ENCODE peak calls at places on chromosome 17, in seven cellular contexts. D is esophagus muscularis mucosa, A is lung, Q is small intestine, O is mesendoderm, L is vagina, F is left ventricle myocardium inferior. M is an unnamed sample. For H3K4me1, the result is how much of the 10 kb centered on the place peaks cover.

GRCh38 chr17:17568772-17569195 is 22.7 kb downstream of the PEMT start:
- DNase-seq in D (no peak), A (peak), Q (peak), O (peak), L (no peak), F (peak), M (peak)

GRCh38 chr17:17792551-17793377 is 44.0 kb downstream of the SREBF1 start:
- DNase-seq in D (no peak), A (no peak), Q (no peak), O (peak), L (no peak), F (no peak), M (no peak)

GRCh38 chr17:78544876-78545755 is 32.1 kb downstream of the DNAH17 start:
- DNase-seq in D (peak), A (no peak), Q (no peak), O (no peak), L (no peak), F (no peak), M (no peak)

GRCh38 chr17:62964506-62964905 is 1.5 kb upstream of the TANC2 start:
- DNase-seq in D (no peak), A (no peak), Q (no peak), O (no peak), L (no peak), F (no peak), M (no peak)

GRCh38 chr17:28141333-28141732 is 98.9 kb downstream of the NLK start:
- DNase-seq in D (no peak), A (no peak), Q (no peak), O (no peak), L (no peak), F (no peak), M (no peak)

GRCh38 chr17:46108550-46109110 is 84.6 kb downstream of the KANSL1 start:
- DNase-seq in D (no peak), A (no peak), Q (no peak), O (peak), L (no peak), F (no peak), M (no peak)

GRCh38 chr17:34163681-34164080 is 91.4 kb upstream of the CCL2 start:
- DNase-seq in D (no peak), A (no peak), Q (no peak), O (peak), L (peak), F (no peak), M (no peak)

GRCh38 chr17:15154618-15155017 is 110.5 kb downstream of the PMP22 start:
- DNase-seq in D (peak), A (no peak), Q (no peak), O (no peak), L (no peak), F (no peak), M (no peak)

GRCh38 chr17:79711715-79712305 is 18.9 kb upstream of the ENPP7 start:
- DNase-seq in D (no peak), A (no peak), Q (peak), O (no peak), L (no peak), F (no peak), M (no peak)

GRCh38 chr17:55458977-55459376 is 37.3 kb upstream of the MMD start:
- DNase-seq in D (no peak), A (no peak), Q (no peak), O (no peak), L (no peak), F (no peak), M (no peak)

GRCh38 chr17:67582632-67583230 is 135.0 kb upstream of the NOL11 start:
- DNase-seq in D (no peak), A (no peak), Q (peak), O (no peak), L (no peak), F (no peak), M (no peak)

GRCh38 chr17:65433592-65433991 is 127.9 kb downstream of the AXIN2 start:
- DNase-seq in D (no peak), A (no peak), Q (no peak), O (no peak), L (no peak), F (no peak), M (no peak)

GRCh38 chr17:5665164-5665563 is 80.9 kb upstream of the NLRP1 start:
- DNase-seq in D (no peak), A (no peak), Q (no peak), O (no peak), L (peak), F (no peak), M (no peak)

GRCh38 chr17:8785547-8786412 is 13.4 kb downstream of the MFSD6L start:
- DNase-seq in D (peak), A (peak), Q (peak), O (peak), L (peak), F (peak), M (peak)

GRCh38 chr17:62715882-62716390 is 88.5 kb downstream of the MRC2 start:
- DNase-seq in D (no peak), A (no peak), Q (no peak), O (no peak), L (no peak), F (no peak), M (no peak)

GRCh38 chr17:15910791-15911190 is 34.1 kb upstream of the ADORA2B start:
- DNase-seq in D (no peak), A (no peak), Q (no peak), O (no peak), L (no peak), F (no peak), M (no peak)

GRCh38 chr17:50501054-50501453 is 7.2 kb upstream of the MYCBPAP start:
- DNase-seq in D (no peak), A (no peak), Q (peak), O (peak), L (no peak), F (no peak), M (peak)

GRCh38 chr17:77692571-77693161 is 265.8 kb upstream of the TNRC6C start:
- DNase-seq in D (peak), A (no peak), Q (peak), O (no peak), L (peak), F (no peak), M (peak)

GRCh38 chr17:77394540-77395295 is 253.9 kb downstream of the SEC14L1 start:
- DNase-seq in D (no peak), A (no peak), Q (peak), O (no peak), L (no peak), F (no peak), M (no peak)

GRCh38 chr17:51397361-51398127 is 137.2 kb downstream of the UTP18 start:
- DNase-seq in D (no peak), A (no peak), Q (no peak), O (peak), L (no peak), F (no peak), M (no peak)

GRCh38 chr17:79940381-79941087 is 95.1 kb downstream of the TBC1D16 start:
- DNase-seq in D (no peak), A (no peak), Q (no peak), O (no peak), L (no peak), F (no peak), M (peak)

GRCh38 chr17:15220785-15221184 is 44.3 kb downstream of the PMP22 start:
- DNase-seq in D (no peak), A (no peak), Q (no peak), O (no peak), L (no peak), F (no peak), M (no peak)

GRCh38 chr17:16286947-16287562 is 66.2 kb downstream of the CENPV start:
- DNase-seq in D (no peak), A (no peak), Q (no peak), O (no peak), L (no peak), F (no peak), M (peak)

GRCh38 chr17:50318551-50319310 is 27.2 kb upstream of the XYLT2 start:
- DNase-seq in D (no peak), A (no peak), Q (no peak), O (no peak), L (no peak), F (no peak), M (no peak)

GRCh38 chr17:79850571-79851460 is 11.6 kb upstream of the CBX4 start:
- DNase-seq in D (no peak), A (no peak), Q (no peak), O (peak), L (no peak), F (no peak), M (no peak)

GRCh38 chr17:65277576-65277975 is 140.4 kb downstream of the RGS9 start:
- DNase-seq in D (no peak), A (no peak), Q (no peak), O (peak), L (no peak), F (no peak), M (no peak)

GRCh38 chr17:34398990-34399389 is 36.0 kb upstream of the CCL1 start:
- DNase-seq in D (no peak), A (no peak), Q (no peak), O (no peak), L (no peak), F (no peak), M (no peak)

GRCh38 chr17:81034779-81035388 is at the start of gene BAIAP2:
- DNase-seq in D (peak), A (peak), Q (peak), O (peak), L (peak), F (peak), M (peak)
- H3K4me1 ChIP-seq in D (half or more), A (under half), Q (under half), O (under half), L (half or more), F (half or more), M (under half)

GRCh38 chr17:41397003-41397665 is at the start of gene KRT31:
- DNase-seq in D (no peak), A (no peak), Q (no peak), O (no peak), L (no peak), F (no peak), M (no peak)

GRCh38 chr17:41404024-41404651 is 6.7 kb upstream of the KRT31 start:
- DNase-seq in D (no peak), A (no peak), Q (no peak), O (peak), L (no peak), F (no peak), M (no peak)

GRCh38 chr17:41403409-41404023 is 6.1 kb upstream of the KRT31 start:
- DNase-seq in D (no peak), A (no peak), Q (no peak), O (no peak), L (no peak), F (no peak), M (no peak)

GRCh38 chr17:41406205-41406604 is 8.8 kb upstream of the KRT31 start:
- DNase-seq in D (no peak), A (no peak), Q (peak), O (peak), L (no peak), F (no peak), M (no peak)

GRCh38 chr17:41402161-41402560 is 4.8 kb upstream of the KRT31 start:
- DNase-seq in D (no peak), A (no peak), Q (no peak), O (no peak), L (no peak), F (no peak), M (no peak)
- H3K4me1 ChIP-seq in D (under half), A (under half), Q (under half), O (under half), L (under half), F (under half), M (under half)

DNA sequence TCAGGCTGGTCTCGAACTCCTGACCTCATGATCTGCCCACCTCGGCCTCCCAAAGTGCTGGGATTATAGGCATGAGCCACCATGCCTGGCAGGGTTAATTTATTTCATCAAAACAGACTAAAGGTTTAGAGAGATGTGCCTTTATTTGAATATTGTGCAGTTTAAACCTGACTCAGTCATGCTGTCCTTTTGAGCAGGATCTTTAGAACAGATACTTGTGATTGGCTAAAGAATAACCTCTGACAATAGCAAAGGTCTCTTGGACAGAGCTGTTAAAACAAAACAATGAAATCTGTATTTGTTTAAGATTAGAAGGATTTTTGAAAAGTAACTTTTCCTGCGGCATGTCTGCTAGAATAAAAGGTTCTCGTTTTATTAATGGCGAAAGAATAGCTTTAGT is 36.0 kb downstream of the ZNF207 start:
- DNase-seq in D (no peak), A (no peak), Q (no peak), O (no peak), L (no peak), F (no peak), M (no peak)
- H3K4me1 ChIP-seq in D (under half), A (under half), Q (under half), O (under half), L (under half), F (under half), M (under half)

DNA sequence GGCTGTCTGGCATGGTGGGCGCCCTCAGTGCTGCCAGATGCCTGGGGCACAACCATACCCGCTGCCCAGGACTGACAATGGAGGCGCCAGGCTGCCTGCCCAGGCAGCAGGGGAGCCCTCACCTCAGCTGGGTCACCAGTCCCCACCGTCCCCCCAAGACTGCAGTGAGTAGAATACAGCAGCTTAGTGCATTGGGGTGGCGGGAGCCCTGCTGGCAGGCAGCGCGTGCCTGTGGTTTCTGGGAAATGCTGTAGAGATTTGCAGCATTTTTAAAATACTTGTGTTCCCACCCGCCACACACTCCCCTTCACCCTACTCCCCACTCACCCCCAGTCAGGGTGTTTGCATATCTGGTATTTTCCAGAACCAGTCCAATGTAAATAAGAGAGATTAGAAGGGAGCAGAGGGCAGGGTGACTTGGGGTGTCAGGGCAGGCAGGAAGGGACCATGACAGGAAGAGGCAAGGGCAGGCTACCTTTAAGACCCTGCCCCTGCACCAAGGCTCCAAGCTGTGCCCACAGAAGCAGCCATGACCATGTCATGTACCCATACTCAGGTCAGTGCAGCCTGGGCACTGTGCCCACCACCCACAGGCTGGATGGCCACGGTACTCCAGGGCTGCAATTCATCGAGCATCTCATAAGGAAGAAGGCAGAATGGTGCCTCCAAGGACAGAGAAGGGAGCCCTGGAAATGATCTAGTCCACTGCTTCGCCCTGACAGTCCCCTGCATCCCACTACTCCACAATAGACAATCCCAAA is 21.5 kb downstream of the MYO18A start:
- DNase-seq in D (no peak), A (no peak), Q (peak), O (peak), L (no peak), F (no peak), M (no peak)
- H3K4me1 ChIP-seq in D (half or more), A (half or more), Q (under half), O (under half), L (half or more), F (half or more), M (under half)

DNA sequence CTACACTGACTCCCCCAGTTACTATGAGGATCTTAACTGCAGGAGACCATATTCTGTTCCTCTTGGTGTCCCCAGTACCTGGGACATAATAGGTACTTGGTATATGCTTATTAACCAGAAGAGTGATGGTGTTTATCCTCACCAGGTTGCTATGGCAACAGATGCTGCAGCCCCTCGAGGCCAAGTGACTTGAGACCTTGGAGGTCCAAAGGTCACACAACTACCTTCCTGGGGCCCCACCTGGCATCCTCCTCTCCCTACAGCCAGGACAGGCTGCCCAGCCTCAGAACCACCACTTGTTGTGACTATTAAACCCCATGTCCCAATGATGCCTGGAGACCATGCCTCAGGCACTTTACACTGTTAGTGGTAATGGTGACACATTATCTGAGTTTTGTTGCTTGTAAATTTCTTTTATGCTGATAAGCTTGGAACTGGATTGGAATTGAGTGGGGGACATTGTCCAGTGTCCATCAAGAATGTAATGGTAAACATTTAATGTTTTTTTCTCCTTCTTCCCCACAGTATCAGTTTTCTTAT is 189.4 kb downstream of the CCDC182 start:
- DNase-seq in D (no peak), A (no peak), Q (no peak), O (no peak), L (no peak), F (no peak), M (no peak)
- H3K4me1 ChIP-seq in D (under half), A (under half), Q (under half), O (under half), L (under half), F (under half), M (under half)

DNA sequence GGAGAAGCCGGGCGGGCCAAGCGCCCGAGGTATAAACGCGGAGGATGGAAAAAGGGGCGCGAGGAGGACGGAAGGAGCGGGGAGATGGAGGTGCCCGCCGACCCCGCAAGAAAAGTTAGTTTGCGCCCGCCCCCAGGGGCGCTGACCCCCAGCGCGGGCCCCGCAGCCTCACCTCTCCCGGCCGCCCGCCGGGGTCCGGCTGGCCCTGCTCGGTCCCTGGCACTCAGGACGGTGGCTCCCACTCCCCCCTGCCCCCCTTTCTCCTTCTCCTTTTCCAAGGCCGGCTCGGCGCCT is 161 bp downstream of the CASKIN2 start:
- DNase-seq in D (no peak), A (no peak), Q (no peak), O (no peak), L (no peak), F (no peak), M (no peak)
- H3K4me1 ChIP-seq in D (half or more), A (under half), Q (under half), O (under half), L (half or more), F (half or more), M (under half)

DNA sequence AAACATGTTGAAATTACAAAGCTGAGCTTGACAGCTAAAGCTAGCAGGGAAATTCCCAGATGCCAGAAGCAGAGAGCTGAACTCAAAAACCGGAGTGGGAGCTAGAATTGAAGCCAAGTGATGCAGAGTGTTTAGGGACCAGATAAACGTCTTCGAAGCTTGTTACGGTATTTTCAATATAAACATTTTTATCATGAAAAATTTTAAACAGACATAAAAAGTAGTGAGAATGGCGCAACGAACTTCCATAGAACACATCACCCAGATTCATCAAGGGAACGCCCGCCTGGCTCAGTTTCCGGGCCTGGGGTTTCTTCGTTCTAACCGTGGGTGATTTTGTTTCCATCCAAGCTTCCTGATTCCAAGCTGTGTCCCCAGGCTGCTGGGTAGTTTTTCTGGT is 18.1 kb downstream of the SPNS2 start:
- DNase-seq in D (no peak), A (no peak), Q (no peak), O (no peak), L (no peak), F (no peak), M (no peak)
- H3K4me1 ChIP-seq in D (under half), A (half or more), Q (under half), O (under half), L (under half), F (half or more), M (under half)

GRCh38 chr17:7477392-7478275 is 1.8 kb downstream of the ZBTB4 start:
- DNase-seq in D (no peak), A (peak), Q (no peak), O (no peak), L (no peak), F (no peak), M (peak)
- H3K4me1 ChIP-seq in D (half or more), A (under half), Q (under half), O (under half), L (half or more), F (half or more), M (under half)

GRCh38 chr17:48442819-48443218 is 12.8 kb upstream of the SKAP1 start:
- DNase-seq in D (no peak), A (no peak), Q (no peak), O (no peak), L (no peak), F (no peak), M (no peak)

GRCh38 chr17:48444531-48445247 is 14.7 kb upstream of the SKAP1 start:
- DNase-seq in D (no peak), A (no peak), Q (no peak), O (no peak), L (no peak), F (no peak), M (no peak)

GRCh38 chr17:48441862-48442261 is 11.8 kb upstream of the SKAP1 start:
- DNase-seq in D (no peak), A (no peak), Q (no peak), O (no peak), L (no peak), F (no peak), M (no peak)

GRCh38 chr17:48443712-48444111 is 13.7 kb upstream of the SKAP1 start:
- DNase-seq in D (no peak), A (no peak), Q (no peak), O (no peak), L (no peak), F (no peak), M (no peak)

DNA sequence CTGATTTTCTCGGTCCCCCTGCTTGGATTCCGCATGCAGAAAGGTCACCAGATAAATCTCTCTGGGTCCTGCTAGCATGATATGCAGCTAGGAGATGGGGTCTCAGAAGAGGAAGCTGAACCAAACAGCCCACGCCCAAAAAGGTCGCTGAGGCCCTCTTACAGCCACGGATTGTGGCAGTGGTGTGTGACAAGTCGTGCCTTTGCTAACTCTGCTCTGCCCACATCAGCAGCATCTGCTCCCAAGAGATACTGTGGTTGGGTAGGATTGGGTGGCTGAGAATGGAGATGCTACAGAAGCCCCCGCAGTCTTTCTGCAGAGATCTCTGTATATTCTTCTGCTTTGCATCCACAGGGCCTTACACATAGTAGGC is 15.2 kb upstream of the SKAP1 start:
- DNase-seq in D (no peak), A (no peak), Q (no peak), O (no peak), L (no peak), F (no peak), M (no peak)
- H3K4me1 ChIP-seq in D (under half), A (under half), Q (under half), O (under half), L (under half), F (under half), M (under half)

GRCh38 chr17:45029758-45030423 is 21.5 kb downstream of the DCAKD start:
- DNase-seq in D (no peak), A (no peak), Q (no peak), O (no peak), L (no peak), F (no peak), M (no peak)
- H3K4me1 ChIP-seq in D (under half), A (under half), Q (under half), O (under half), L (under half), F (under half), M (under half)